ENCODE peak calls at places on chromosomes 7 and 10, in seven cellular contexts. S, I, U, Z, R, J and V are unnamed samples.

GRCh38 chr7:20232848-20233247 is 15.7 kb upstream of the MACC1 start:
- DNase-seq in I (no peak), S (no peak), R (no peak), U (no peak), Z (no peak), J (no peak), V (no peak)

GRCh38 chr10:6232225-6232807 is 29.6 kb downstream of the PFKFB3 start:
- DNase-seq in R (no peak), Z (peak; percentile 38), J (no peak), U (no peak), S (no peak), I (no peak), V (no peak)

GRCh38 chr7:118059209-118059608 is 124.8 kb upstream of the LSM8 start:
- DNase-seq in J (no peak), R (no peak), Z (no peak), S (no peak), I (no peak), U (no peak), V (no peak)

GRCh38 chr10:51867956-51868355 is 168.6 kb upstream of the CSTF2T start:
- DNase-seq in Z (no peak), J (no peak), R (no peak), S (no peak), U (no peak), I (no peak), V (no peak)

GRCh38 chr7:100818366-100818765 is 9.0 kb downstream of the EPHB4 start:
- DNase-seq in R (no peak), J (no peak), Z (no peak), I (no peak), U (no peak), S (no peak), V (no peak)

GRCh38 chr10:132451506-132452215 is 54.7 kb downstream of the PWWP2B start:
- DNase-seq in S (no peak), J (no peak), Z (peak; percentile 59), I (no peak), R (peak; percentile 67), U (no peak), V (no peak)

GRCh38 chr10:103277713-103278299 is 868 bp downstream of the INA start:
- DNase-seq in J (no peak), I (no peak), S (no peak), U (no peak), R (no peak), Z (no peak), V (no peak)

GRCh38 chr10:42519761-42520460 is 118.5 kb downstream of the ZNF33B start:
- DNase-seq in I (no peak), R (no peak), S (no peak), U (no peak), Z (no peak), J (no peak), V (no peak)

GRCh38 chr10:70456164-70456563 is 14.7 kb upstream of the NODAL start:
- DNase-seq in S (no peak), R (peak; percentile 80), U (no peak), Z (no peak), J (no peak), I (no peak), V (no peak)

GRCh38 chr10:70459771-70460490 is 18.4 kb upstream of the NODAL start:
- DNase-seq in U (no peak), Z (no peak), J (no peak), S (no peak), I (no peak), R (peak; percentile 76), V (no peak)

GRCh38 chr10:70457759-70458305 is 16.4 kb upstream of the NODAL start:
- DNase-seq in U (no peak), R (no peak), Z (no peak), I (no peak), S (no peak), J (no peak), V (no peak)

GRCh38 chr10:70459061-70459770 is 17.7 kb upstream of the NODAL start:
- DNase-seq in U (no peak), J (no peak), Z (no peak), S (no peak), R (peak; percentile 81), I (no peak), V (no peak)

DNA sequence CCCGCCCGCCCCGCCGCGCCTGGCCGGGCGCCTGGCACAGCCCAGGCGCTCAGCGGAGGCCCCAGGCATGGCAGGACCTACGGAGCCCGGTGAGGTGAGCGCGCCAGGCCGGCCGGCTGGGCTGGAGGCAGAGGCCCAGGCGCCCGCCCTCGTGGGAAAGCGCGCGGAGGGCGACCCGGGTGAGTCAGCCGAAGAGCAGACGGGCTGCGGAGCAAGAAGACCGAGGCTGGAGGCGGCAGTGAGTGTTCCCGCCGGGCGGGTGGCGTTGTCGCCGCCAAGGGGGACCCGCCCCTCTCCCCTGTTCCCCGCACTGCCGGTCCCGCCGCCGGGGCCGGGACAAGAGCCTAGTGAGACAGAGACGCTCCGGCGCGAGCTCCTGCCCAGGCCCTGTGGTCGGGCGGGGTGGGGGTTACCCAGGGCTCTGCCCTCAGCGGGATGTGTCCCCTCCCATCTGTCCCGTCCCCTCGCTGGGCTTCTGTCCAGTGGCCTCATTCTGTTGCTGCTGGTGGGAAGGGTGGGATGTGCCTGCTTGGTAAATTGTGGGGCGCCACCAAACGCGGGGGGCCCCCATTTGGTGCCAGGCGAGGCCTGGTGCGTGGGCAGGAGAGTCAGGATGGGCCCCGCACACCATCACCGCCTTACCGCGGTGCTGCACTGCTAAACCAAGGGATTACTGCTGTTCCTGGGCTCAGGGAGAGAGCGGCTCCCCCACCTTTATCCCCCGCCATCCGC is 17.0 kb upstream of the NODAL start:
- DNase-seq in R (peak; percentile 86), Z (no peak), S (peak; percentile 72), U (peak; percentile 31), I (peak; percentile 62), J (peak; percentile 30), V (no peak)
- H3K27ac ChIP-seq in R (no peak overlapping the region), Z (no peak overlapping the region), S (peak overlapping the region; percentile 88), U (peak overlapping the region; percentile 62), I (no peak overlapping the region), J (no peak overlapping the region), V (peak overlapping the region; percentile 17)

DNA sequence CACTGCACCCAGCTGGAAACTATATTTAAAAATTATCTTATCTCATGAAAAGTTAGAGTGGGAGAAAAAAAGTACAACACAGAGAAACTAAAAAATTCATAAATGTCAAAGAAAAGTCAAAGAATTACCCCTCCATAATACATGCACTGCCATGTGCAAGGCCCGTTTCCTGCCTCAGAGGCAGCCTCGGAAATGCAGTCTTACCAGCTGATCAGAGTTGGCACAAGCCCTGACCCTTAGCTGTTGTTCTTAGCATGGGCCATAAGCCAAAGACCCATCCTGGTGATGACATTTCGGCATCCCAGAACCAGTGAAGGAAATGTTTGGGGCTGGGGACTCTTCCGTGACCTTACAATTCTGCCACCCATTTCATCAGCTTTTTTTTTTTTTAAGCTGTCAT is 21.6 kb downstream of the RBM48 start:
- DNase-seq in J (no peak), I (no peak), U (no peak), S (no peak), Z (no peak), R (no peak), V (no peak)
- H3K27ac ChIP-seq in J (no peak overlapping the region), I (no peak overlapping the region), U (no peak overlapping the region), S (no peak overlapping the region), Z (no peak overlapping the region), R (no peak overlapping the region), V (no peak overlapping the region)

GRCh38 chr7:130288168-130288567 is 4.8 kb upstream of the CPA4 start:
- DNase-seq in I (no peak), U (no peak), J (no peak), Z (no peak), R (no peak), S (no peak), V (no peak)

GRCh38 chr7:130289478-130289877 is 3.5 kb upstream of the CPA4 start:
- DNase-seq in Z (no peak), S (no peak), J (no peak), I (no peak), R (no peak), U (no peak), V (no peak)

GRCh38 chr7:130288829-130289228 is 4.1 kb upstream of the CPA4 start:
- DNase-seq in I (no peak), Z (no peak), U (no peak), J (no peak), R (no peak), S (no peak), V (no peak)

GRCh38 chr7:130292682-130293257 is at the start of gene CPA4:
- DNase-seq in S (peak; percentile 76), U (peak; percentile 46), J (no peak), Z (no peak), R (no peak), I (peak; percentile 98), V (no peak)

GRCh38 chr7:130290745-130291144 is 2.2 kb upstream of the CPA4 start:
- DNase-seq in Z (no peak), U (no peak), R (no peak), J (no peak), I (peak; percentile 71), S (no peak), V (no peak)
- H3K27ac ChIP-seq in Z (no peak overlapping the region), U (no peak overlapping the region), R (no peak overlapping the region), J (no peak overlapping the region), I (no peak overlapping the region), S (no peak overlapping the region), V (no peak overlapping the region)

DNA sequence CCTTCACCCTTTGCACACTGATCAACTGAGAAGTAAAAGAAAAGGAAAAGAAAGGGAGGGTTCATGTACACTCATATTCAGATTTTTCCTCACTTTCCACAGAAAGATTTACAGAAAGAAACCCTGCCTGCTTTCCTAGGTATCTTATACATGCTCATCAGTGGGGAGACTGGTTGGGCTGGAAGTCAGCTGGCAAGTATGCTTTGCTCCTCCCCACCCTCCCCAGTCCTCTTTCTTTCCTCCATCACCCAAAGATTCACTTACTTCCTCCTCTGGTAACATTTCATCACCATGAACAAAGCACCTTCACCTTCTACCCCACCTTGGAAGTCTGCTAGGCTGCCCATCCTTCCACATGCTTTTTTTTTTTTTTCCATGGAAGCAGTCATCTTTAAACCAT is 153.2 kb upstream of the NRBF2 start:
- DNase-seq in U (no peak), Z (no peak), I (no peak), J (no peak), R (no peak), S (no peak), V (no peak)
- H3K27ac ChIP-seq in U (no peak overlapping the region), Z (no peak overlapping the region), I (no peak overlapping the region), J (no peak overlapping the region), R (no peak overlapping the region), S (no peak overlapping the region), V (no peak overlapping the region)

GRCh38 chr10:3778708-3779108 is 6.3 kb downstream of the KLF6 start:
- DNase-seq in R (peak; percentile 29), S (no peak), Z (no peak), I (no peak), U (no peak), J (no peak), V (no peak)
- H3K27ac ChIP-seq in R (no peak overlapping the region), S (peak overlapping the region; percentile 100), Z (peak overlapping the region; percentile 100), I (peak overlapping the region; percentile 48), U (peak overlapping the region; percentile 98), J (no peak overlapping the region), V (no peak overlapping the region)